ENCODE peak calls at places on chromosomes 4 and X, in six cellular contexts. F is dorsolateral prefrontal cortex, J is NCI-H2081, B is GM12865, Z is activated T-helper 1 cell treated with Interleukin-2 at 50 U/mL for 16 hours, G is H54. R is an unnamed sample.

GRCh38 chr4:52203351-52203750 is 152.2 kb downstream of the SPATA18 start:
- DNase-seq in G (no peak), B (no peak), F (no peak), Z (no peak), J (no peak), R (no peak)

GRCh38 chrX:50905334-50905733 is 5.2 kb upstream of the BMP15 start:
- DNase-seq in Z (no peak), J (no peak), G (no peak), F (no peak), B (peak), R (no peak)

GRCh38 chrX:35919536-35920309 is at the start of gene CFAP47:
- DNase-seq in F (peak), Z (no peak), J (peak), B (no peak), G (no peak), R (no peak)

GRCh38 chr4:134544303-134544761 is 342.7 kb upstream of the PABPC4L start:
- DNase-seq in F (no peak), G (peak), B (no peak), Z (no peak), J (peak), R (no peak)

GRCh38 chrX:13151806-13152510 is 107.5 kb upstream of the FAM9C start:
- DNase-seq in F (no peak), G (no peak), B (no peak), J (no peak), Z (peak), R (no peak)

GRCh38 chr4:125958519-125958918 is 643.8 kb downstream of the FAT4 start:
- DNase-seq in F (no peak), B (no peak), J (no peak), Z (no peak), G (no peak), R (no peak)

GRCh38 chr4:112951362-112951962 is 98.0 kb upstream of the ANK2 start:
- DNase-seq in G (no peak), J (no peak), Z (no peak), B (peak), F (no peak), R (peak)

GRCh38 chr4:111066001-111066400 is 443.1 kb upstream of the PITX2 start:
- DNase-seq in F (no peak), B (no peak), Z (no peak), G (no peak), J (no peak), R (no peak)

GRCh38 chr4:7625073-7625472 is 190.3 kb upstream of the PSAPL1 start:
- DNase-seq in G (no peak), B (no peak), J (no peak), Z (no peak), F (peak), R (no peak)

GRCh38 chr4:41652971-41653370 is 95.6 kb downstream of the PHOX2B start:
- DNase-seq in B (no peak), J (no peak), Z (no peak), G (no peak), F (no peak), R (no peak)

GRCh38 chr4:184012937-184013336 is 107.8 kb downstream of the STOX2 start:
- DNase-seq in B (no peak), Z (no peak), F (no peak), J (no peak), G (no peak), R (no peak)

R was measured in SW 1271.